ENCODE peak calls at places on chromosomes 2 and 18, in ten cellular contexts. Z, S, P, H, V, F, L, T, Q and O are unnamed samples. For H3K4me1, the result is how much of the 10 kb centered on the place peaks cover.

GRCh38 chr2:119198267-119198840 is 25.3 kb upstream of the STEAP3 start:
- DNase-seq in V (no peak), Z (peak), L (no peak), P (no peak), S (no peak), T (no peak), F (no peak), H (no peak), Q (peak), O (no peak)

GRCh38 chr2:70887550-70888229 is 48.0 kb upstream of the ATP6V1B1 start:
- DNase-seq in P (no peak), F (no peak), H (no peak), Q (no peak), T (no peak), S (no peak), V (peak), L (no peak), Z (no peak), O (peak)

GRCh38 chr2:219079417-219079816 is 18.7 kb upstream of the IHH start:
- DNase-seq in P (no peak), Z (peak), S (no peak), Q (no peak), L (no peak), F (no peak), H (no peak), V (no peak), T (no peak), O (no peak)

GRCh38 chr2:238860966-238861730 is 13.3 kb downstream of the TWIST2 start:
- DNase-seq in F (no peak), L (no peak), Z (no peak), H (no peak), Q (no peak), T (no peak), P (no peak), S (no peak), V (no peak), O (peak)

GRCh38 chr2:26685312-26685711 is 7.2 kb upstream of the KCNK3 start:
- DNase-seq in S (no peak), L (no peak), F (no peak), T (no peak), H (no peak), V (no peak), P (peak), Z (no peak), Q (no peak), O (no peak)

GRCh38 chr2:20592106-20593071 is 58.5 kb downstream of the HS1BP3 start:
- DNase-seq in Z (no peak), T (peak), Q (no peak), V (no peak), H (no peak), F (no peak), S (peak), P (peak), L (no peak), O (no peak)

GRCh38 chr2:149082781-149083180 is 44.3 kb downstream of the LYPD6B start:
- DNase-seq in F (no peak), L (no peak), T (no peak), H (no peak), Q (no peak), P (no peak), S (no peak), Z (no peak), V (no peak), O (no peak)

GRCh38 chr18:37492952-37493351 is 72.6 kb downstream of the CELF4 start:
- DNase-seq in F (no peak), Z (no peak), Q (no peak), S (no peak), T (no peak), P (no peak), H (no peak), V (no peak), L (no peak), O (no peak)

GRCh38 chr18:75070235-75070624 is 138.7 kb downstream of the PTGR3 start:
- DNase-seq in L (no peak), Z (no peak), V (no peak), T (no peak), Q (no peak), S (no peak), H (no peak), P (no peak), F (no peak), O (peak)

GRCh38 chr2:58319481-58319880 is 78.4 kb upstream of the FANCL start:
- DNase-seq in Q (no peak), T (no peak), F (no peak), S (no peak), Z (no peak), L (no peak), H (no peak), V (no peak), P (no peak), O (no peak)

GRCh38 chr2:58308435-58308834 is 67.3 kb upstream of the FANCL start:
- DNase-seq in P (no peak), F (no peak), Z (no peak), Q (no peak), V (no peak), T (no peak), L (no peak), S (no peak), H (no peak), O (no peak)

GRCh38 chr2:58313926-58314325 is 72.8 kb upstream of the FANCL start:
- DNase-seq in V (no peak), H (no peak), P (no peak), Z (no peak), T (no peak), Q (no peak), S (no peak), L (no peak), F (no peak), O (no peak)
- H3K4me3 ChIP-seq in V (no peak), H (no peak), P (no peak), Z (no peak), T (no peak), Q (no peak), S (no peak), L (no peak), F (no peak), O (no peak)

GRCh38 chr18:3252843-3253242 is 5.2 kb downstream of the MYL12A start:
- DNase-seq in S (no peak), Q (no peak), L (no peak), H (no peak), Z (no peak), F (no peak), T (no peak), P (no peak), V (no peak), O (no peak)

GRCh38 chr18:3254725-3255124 is 7.1 kb downstream of the MYL12A start:
- DNase-seq in V (no peak), T (no peak), F (no peak), S (no peak), Q (no peak), L (no peak), P (no peak), H (no peak), Z (no peak), O (no peak)

GRCh38 chr18:3257627-3258120 is 4.3 kb upstream of the MYL12B start:
- DNase-seq in P (no peak), V (no peak), F (no peak), Q (no peak), S (no peak), T (no peak), Z (no peak), L (no peak), H (no peak), O (no peak)

GRCh38 chr18:3256693-3257626 is 5.0 kb upstream of the MYL12B start:
- DNase-seq in P (no peak), H (no peak), S (no peak), Q (peak), L (no peak), Z (peak), F (no peak), V (peak), T (no peak), O (no peak)

GRCh38 chr18:3255611-3256165 is 6.2 kb upstream of the MYL12B start:
- DNase-seq in L (no peak), P (no peak), T (no peak), F (no peak), Z (no peak), V (no peak), S (no peak), Q (no peak), H (no peak), O (no peak)
- H3K27ac ChIP-seq in L (peak), P (peak), T (peak), F (no peak), Z (peak), V (peak), S (no peak), Q (no peak), H (peak), O (peak)

DNA sequence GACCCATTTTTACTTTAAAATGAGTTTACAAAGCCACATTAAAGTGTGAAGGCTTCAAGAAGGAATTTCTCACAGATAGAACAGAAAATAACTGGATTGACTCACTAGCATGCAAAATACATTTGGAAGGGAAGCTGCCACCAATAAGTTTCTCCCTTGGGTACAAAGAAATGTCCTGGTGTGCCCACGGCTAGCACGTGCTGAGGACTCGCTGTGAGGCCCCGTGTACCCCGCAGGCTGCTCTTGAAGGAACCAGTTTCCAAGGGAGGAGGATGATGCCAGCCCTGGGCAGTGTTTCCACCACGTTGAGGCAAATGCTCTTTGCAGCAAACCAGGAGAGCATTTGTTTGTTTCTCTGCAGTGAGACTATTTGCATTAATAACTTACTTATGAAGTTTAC is 207.3 kb downstream of the SH3RF3 start:
- DNase-seq in Z (no peak), Q (no peak), P (no peak), F (no peak), V (no peak), T (no peak), S (no peak), H (no peak), L (no peak), O (no peak)
- H3K4me1 ChIP-seq in Z (half or more), Q (half or more), P (under half), F (under half), V (under half), T (under half), S (under half), H (under half), L (under half), O (under half)

GRCh38 chr2:113206251-113206650 is 32.5 kb downstream of the PSD4 start:
- DNase-seq in Q (no peak), L (no peak), S (no peak), P (peak), Z (no peak), V (no peak), F (no peak), T (no peak), H (no peak), O (no peak)
- H3K4me3 ChIP-seq in Q (no peak), L (no peak), S (no peak), P (no peak), Z (no peak), V (no peak), F (no peak), T (no peak), H (no peak), O (no peak)

GRCh38 chr18:57856707-57857280 is 53.7 kb upstream of the ATP8B1 start:
- DNase-seq in T (no peak), L (no peak), H (no peak), F (no peak), S (no peak), Z (no peak), V (no peak), P (no peak), Q (no peak), O (no peak)
- H3K27ac ChIP-seq in T (no peak), L (no peak), H (no peak), F (no peak), S (no peak), Z (no peak), V (no peak), P (no peak), Q (no peak), O (no peak)